ENCODE peak calls at places on chromosomes 11 and 22, in nine cellular contexts. L, P, U, A, B, Y, C, Q and Z are unnamed samples.

GRCh38 chr11:47383106-47383505 is 4.8 kb upstream of the SPI1 start:
- DNase-seq in L (no peak), P (no peak), U (no peak), A (no peak), B (no peak), Y (no peak), C (no peak), Q (no peak), Z (peak)

GRCh38 chr11:86294026-86294425 is 8.0 kb upstream of the HIKESHI start:
- DNase-seq in L (no peak), P (no peak), U (no peak), A (no peak), B (no peak), Y (no peak), C (no peak), Q (no peak), Z (no peak)

GRCh38 chr11:35389897-35390462 is 29.4 kb downstream of the SLC1A2 start:
- DNase-seq in L (no peak), P (no peak), U (no peak), A (no peak), B (no peak), Y (no peak), C (peak), Q (no peak), Z (no peak)

GRCh38 chr11:66081505-66081904 is 11.4 kb downstream of the PACS1 start:
- DNase-seq in L (peak), P (peak), U (no peak), A (peak), B (no peak), Y (peak), C (peak), Q (no peak), Z (peak)

GRCh38 chr22:38214248-38215056 is 12.7 kb downstream of the MAFF start:
- DNase-seq in L (no peak), P (peak), U (peak), A (peak), B (peak), Y (peak), C (peak), Q (peak), Z (peak)

GRCh38 chr11:68549789-68550484 is 89.4 kb downstream of the PPP6R3 start:
- DNase-seq in L (no peak), P (no peak), U (no peak), A (no peak), B (no peak), Y (no peak), C (no peak), Q (no peak), Z (no peak)

GRCh38 chr11:27938011-27938410 is 169.9 kb downstream of the KIF18A start:
- DNase-seq in L (no peak), P (no peak), U (no peak), A (no peak), B (no peak), Y (no peak), C (no peak), Q (no peak), Z (no peak)

GRCh38 chr11:29435421-29435820 is 581.4 kb downstream of the KCNA4 start:
- DNase-seq in L (no peak), P (no peak), U (no peak), A (no peak), B (no peak), Y (no peak), C (no peak), Q (no peak), Z (no peak)

GRCh38 chr11:44797886-44798683 is 71.3 kb downstream of the TSPAN18 start:
- DNase-seq in L (no peak), P (no peak), U (no peak), A (no peak), B (no peak), Y (no peak), C (no peak), Q (no peak), Z (no peak)

GRCh38 chr11:101441747-101442146 is 142.1 kb downstream of the TRPC6 start:
- DNase-seq in L (no peak), P (no peak), U (no peak), A (no peak), B (no peak), Y (no peak), C (peak), Q (no peak), Z (peak)

GRCh38 chr11:64607381-64608259 is 16.6 kb downstream of the SLC22A12 start:
- DNase-seq in L (no peak), P (no peak), U (no peak), A (no peak), B (no peak), Y (no peak), C (peak), Q (peak), Z (no peak)

GRCh38 chr11:63985812-63986155 is 454 bp upstream of the OTUB1 start:
- DNase-seq in L (no peak), P (peak), U (peak), A (peak), B (peak), Y (peak), C (peak), Q (no peak), Z (peak)

GRCh38 chr11:29629281-29629680 is 387.5 kb downstream of the KCNA4 start:
- DNase-seq in L (no peak), P (no peak), U (no peak), A (no peak), B (no peak), Y (no peak), C (no peak), Q (no peak), Z (no peak)

GRCh38 chr11:86753376-86753775 is 47.0 kb upstream of the PRSS23 start:
- DNase-seq in L (no peak), P (no peak), U (no peak), A (no peak), B (no peak), Y (no peak), C (no peak), Q (no peak), Z (no peak)